ENCODE peak calls at places on chromosomes 13 and 19, in seven cellular contexts. W is PC-9, S is tibial artery, Y is uterus, C is HAP-1, A is right lobe of liver, O is right cardiac atrium. T is an unnamed sample.

GRCh38 chr19:47729468-47729798 is 15.9 kb upstream of the NOP53 start:
- DNase-seq in O (peak; percentile 78), C (no peak), S (peak; percentile 95), W (peak; percentile 96), A (no peak), Y (peak; percentile 87), T (peak; percentile 77)

GRCh38 chr13:42747399-42747873 is 33.9 kb upstream of the FAM216B start:
- DNase-seq in O (no peak), C (no peak), W (peak; percentile 93), Y (no peak), S (no peak), A (no peak), T (no peak)

GRCh38 chr19:31761281-31761913 is 412.2 kb upstream of the TSHZ3 start:
- DNase-seq in W (no peak), S (no peak), C (no peak), A (no peak), Y (no peak), O (no peak), T (no peak)

GRCh38 chr19:49513746-49514118 is 1.3 kb downstream of the FCGRT start:
- DNase-seq in C (no peak), S (no peak), W (peak; percentile 8), Y (no peak), A (no peak), O (no peak), T (no peak)

GRCh38 chr19:53947624-53948023 is 15.1 kb upstream of the CACNG8 start:
- DNase-seq in C (peak; percentile 24), W (no peak), O (no peak), Y (no peak), S (no peak), A (no peak), T (no peak)

GRCh38 chr13:43071824-43072223 is 48.4 kb downstream of the DNAJC15 start:
- DNase-seq in C (peak; percentile 54), W (no peak), Y (no peak), S (no peak), O (no peak), A (no peak), T (no peak)

GRCh38 chr19:12800873-12801465 is 631 bp downstream of the PRDX2 start:
- DNase-seq in A (no peak), W (no peak), C (peak; percentile 44), Y (no peak), S (peak; percentile 71), O (no peak), T (peak; percentile 48)

GRCh38 chr13:23557733-23558132 is 12.5 kb upstream of the TNFRSF19 start:
- DNase-seq in W (no peak), S (no peak), Y (no peak), O (no peak), A (no peak), C (no peak), T (no peak)

GRCh38 chr19:40687525-40688016 is 2.9 kb downstream of the NUMBL start:
- DNase-seq in W (no peak), O (peak; percentile 94), S (peak; percentile 92), Y (peak; percentile 85), C (no peak), A (no peak), T (peak; percentile 90)

GRCh38 chr13:93915269-93915809 is 564.1 kb downstream of the DCT start:
- DNase-seq in S (no peak), C (no peak), W (no peak), A (no peak), O (no peak), Y (no peak), T (no peak)

GRCh38 chr19:35742121-35742724 is at the start of gene IGFLR1:
- DNase-seq in C (no peak), O (no peak), A (no peak), S (no peak), Y (no peak), W (no peak), T (no peak)

GRCh38 chr13:78602561-78603239 is 652 bp downstream of the POU4F1 start:
- DNase-seq in Y (no peak), A (no peak), O (peak; percentile 8), C (peak; percentile 36), S (no peak), W (no peak), T (no peak)

GRCh38 chr19:40962460-40962961 is 28.6 kb upstream of the CYP2B6 start:
- DNase-seq in O (no peak), Y (no peak), W (peak; percentile 99), S (no peak), A (no peak), C (no peak), T (peak; percentile 29)

GRCh38 chr19:4724252-4724514 is 541 bp upstream of the DPP9 start:
- DNase-seq in O (no peak), A (no peak), S (no peak), C (no peak), W (no peak), Y (no peak), T (peak; percentile 58)
- H3K4me3 ChIP-seq in O (peak overlapping the region; percentile 64), A (peak overlapping the region; percentile 87), S (peak overlapping the region; percentile 91), C (peak overlapping the region; percentile 93), W (peak overlapping the region; percentile 46), Y (peak overlapping the region; percentile 98), T (peak overlapping the region; percentile 89)

DNA sequence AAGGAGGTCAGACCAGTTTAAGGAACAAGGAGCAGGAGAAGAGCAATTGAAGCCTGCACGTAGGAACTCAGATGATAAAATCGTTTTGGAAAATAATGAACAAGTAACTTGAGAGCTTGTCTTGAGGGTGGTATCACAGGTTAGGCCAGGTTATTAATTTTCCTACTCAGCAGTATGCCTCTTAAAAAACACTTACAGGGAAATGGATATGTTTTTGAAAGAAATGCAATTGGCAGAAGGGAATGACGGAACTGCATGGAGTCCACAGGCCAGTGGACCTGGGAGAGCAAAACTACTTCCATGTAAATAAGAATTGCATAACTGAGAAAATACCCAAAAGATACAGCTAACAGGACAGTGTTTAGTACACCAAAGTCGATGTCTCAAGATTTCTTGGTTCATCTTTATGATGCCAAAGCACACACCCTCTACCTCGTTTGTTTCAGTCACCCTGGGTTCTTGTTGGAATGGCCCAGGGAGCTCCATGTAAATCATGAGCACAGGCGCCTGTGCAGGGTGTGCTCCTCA is 35.2 kb downstream of the MBNL2 start:
- DNase-seq in S (no peak), W (peak; percentile 88), O (no peak), A (no peak), C (no peak), Y (no peak), T (no peak)
- H3K4me1 ChIP-seq in S (peaks cover 98% of the 10 kb centered on the region), W (peaks cover 90% of the 10 kb centered on the region), O (peaks cover 45% of the 10 kb centered on the region), A (peaks cover 72% of the 10 kb centered on the region), C (peaks cover 15% of the 10 kb centered on the region), Y (peaks cover 22% of the 10 kb centered on the region), T (peaks cover 47% of the 10 kb centered on the region)

DNA sequence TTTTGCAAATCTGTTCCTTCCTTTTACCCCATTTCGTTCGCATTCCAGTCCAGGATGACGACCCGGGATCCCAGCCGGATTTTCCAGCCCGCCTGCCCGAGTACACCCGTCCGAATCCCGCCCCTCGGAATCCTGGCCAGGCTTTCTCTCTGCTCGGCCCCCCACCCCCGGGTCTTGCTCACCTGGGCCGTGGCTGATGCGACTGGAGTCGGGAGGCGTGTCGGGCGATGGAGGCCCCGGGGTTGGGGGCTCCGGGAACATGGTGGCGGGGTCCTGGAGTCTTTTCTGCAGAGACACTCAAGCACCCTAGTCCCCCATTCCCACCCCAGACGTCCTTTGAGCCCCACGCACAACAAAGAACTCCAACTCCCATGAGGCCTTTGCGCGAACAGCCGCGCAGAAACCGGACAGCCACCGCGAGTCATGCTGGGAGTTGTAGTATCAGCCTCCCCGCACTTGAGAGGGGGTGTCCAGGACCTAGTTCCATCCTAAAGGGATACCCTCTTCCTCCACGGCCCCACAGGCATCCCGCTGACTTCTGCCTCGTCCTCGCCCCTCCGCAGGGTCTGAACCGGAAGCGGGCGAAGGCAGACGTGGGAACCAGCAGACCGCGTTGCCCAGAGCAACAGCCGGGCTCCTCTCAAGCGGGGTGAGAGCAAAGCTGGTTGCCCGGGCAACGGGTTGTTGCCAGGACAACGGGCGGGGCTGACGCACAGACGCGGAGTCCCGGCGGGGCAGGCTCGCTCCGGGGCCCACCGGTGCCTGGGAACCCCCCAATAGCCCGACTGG is 1.1 kb downstream of the SYT5 start:
- DNase-seq in W (no peak), C (peak; percentile 87), Y (peak; percentile 34), A (no peak), O (peak; percentile 79), S (no peak), T (peak; percentile 55)
- H3K4me3 ChIP-seq in W (peak overlapping the region; percentile 34), C (peak overlapping the region; percentile 11), Y (no peak overlapping the region), A (peak overlapping the region; percentile 14), O (peak overlapping the region; percentile 16), S (peak overlapping the region; percentile 24), T (no peak overlapping the region)

GRCh38 chr19:17112700-17113099 is 37.1 kb downstream of the MYO9B start:
- DNase-seq in C (no peak), A (peak; percentile 85), Y (no peak), W (no peak), O (no peak), S (no peak), T (no peak)
- H3K4me1 ChIP-seq in C (no peaks in the 10 kb centered on the region), A (peaks cover 24% of the 10 kb centered on the region), Y (peaks cover 6% of the 10 kb centered on the region), W (peaks cover 15% of the 10 kb centered on the region), O (peaks cover 5% of the 10 kb centered on the region), S (peaks cover 85% of the 10 kb centered on the region), T (peaks cover 6% of the 10 kb centered on the region)

DNA sequence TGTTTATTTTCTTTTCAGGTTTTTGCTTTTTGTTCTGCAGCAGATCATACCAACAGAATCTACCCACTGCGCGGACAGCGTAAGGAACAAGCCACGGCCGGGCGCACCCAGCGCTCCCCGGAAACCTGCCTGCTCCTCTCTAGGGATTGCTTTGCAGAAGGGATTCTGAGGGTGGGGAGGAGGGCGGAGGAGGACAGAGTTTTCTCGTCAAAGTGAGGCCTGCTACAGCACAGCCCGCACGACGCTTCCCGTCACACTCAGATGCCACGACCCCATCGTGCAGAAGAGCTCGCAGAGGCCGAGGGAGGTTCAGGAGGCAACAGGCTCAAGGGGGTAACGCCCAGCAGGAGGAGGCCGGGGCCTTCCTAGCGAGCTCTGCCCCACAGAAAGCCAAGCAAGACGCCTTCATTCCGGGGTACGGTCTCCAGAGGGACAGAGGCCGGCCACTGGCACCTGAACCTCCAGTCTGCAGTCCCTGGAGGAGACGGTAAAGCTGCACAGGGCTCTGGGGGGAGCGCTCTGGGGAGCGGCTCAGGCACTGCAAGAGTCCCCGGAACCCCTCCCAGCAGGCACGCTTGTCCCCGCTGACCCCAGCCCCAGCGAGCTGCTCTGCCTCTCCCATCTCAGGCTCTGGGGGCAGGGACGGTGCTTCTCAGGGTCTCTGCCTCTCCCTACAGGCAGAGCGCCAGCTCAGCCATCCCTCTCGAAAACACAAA is 6.9 kb downstream of the REXO1 start:
- DNase-seq in O (no peak), W (no peak), C (no peak), A (no peak), S (no peak), Y (no peak), T (no peak)
- H3K4me3 ChIP-seq in O (peak overlapping the region; percentile 6), W (no peak overlapping the region), C (no peak overlapping the region), A (peak overlapping the region; percentile 9), S (no peak overlapping the region), Y (no peak overlapping the region), T (no peak overlapping the region)

DNA sequence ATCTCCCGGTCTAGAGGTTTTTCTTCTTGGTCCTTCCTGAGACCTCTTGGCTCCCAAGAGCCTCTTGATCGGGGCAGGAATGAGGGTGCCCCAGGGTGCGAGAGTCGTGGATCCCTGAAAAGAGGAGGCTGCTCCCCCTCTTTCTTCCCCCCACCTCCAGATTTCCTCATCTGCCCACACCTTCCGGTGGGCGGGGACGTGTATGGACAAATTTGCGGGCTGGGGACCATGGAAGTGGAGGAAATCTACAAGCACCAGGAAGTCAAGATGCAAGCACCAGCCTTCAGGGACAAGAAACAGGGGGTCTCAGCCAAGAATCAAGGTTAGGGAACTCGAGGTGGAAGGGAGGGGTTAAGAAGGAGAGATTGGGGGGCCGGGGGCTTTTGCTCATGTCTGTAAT is at the start of gene MCEMP1:
- DNase-seq in S (no peak), Y (no peak), O (no peak), A (no peak), W (no peak), C (no peak), T (no peak)
- H3K4me1 ChIP-seq in S (peaks cover 9% of the 10 kb centered on the region), Y (no peaks in the 10 kb centered on the region), O (no peaks in the 10 kb centered on the region), A (peaks cover 9% of the 10 kb centered on the region), W (peaks cover 16% of the 10 kb centered on the region), C (peaks cover 4% of the 10 kb centered on the region), T (peaks cover 5% of the 10 kb centered on the region)

T was measured in ovary.